ENCODE peak calls at places on chromosomes 11 and 22, in seven cellular contexts. H is activated naive CD8-positive, alpha-beta T cell treated with anti-CD3 and anti-CD28 coated beads, Interleukin-2, amount 50 U/mL, for 24 hours; Y is HepG2; X is CD8-positive, alpha-beta T cell; E is CD4-positive, alpha-beta T cell; P is naive thymus-derived CD8-positive, alpha-beta T cell; M is heart right ventricle. K is an unnamed sample.
A peak's percentile ranks its signal among the peaks of the same experiment; 100 is the strongest.

GRCh38 chr11:85154294-85154693 is 472.9 kb downstream of the DLG2 start:
- ATAC-seq in Y (no peak), M (no peak), E (no peak), P (no peak), X (no peak), H (no peak), K (no peak)

GRCh38 chr11:126359431-126360048 is 4.1 kb downstream of the ST3GAL4 start:
- ATAC-seq in X (no peak), M (peak; percentile 25), H (no peak), Y (no peak), P (no peak), E (no peak), K (no peak)

GRCh38 chr22:16914006-16914405 is 88.8 kb upstream of the XKR3 start:
- ATAC-seq in H (no peak), X (no peak), P (no peak), M (no peak), E (no peak), Y (no peak), K (no peak)

GRCh38 chr11:9681583-9682372 is 17.9 kb downstream of the SWAP70 start:
- ATAC-seq in Y (peak; percentile 100), E (no peak), P (no peak), M (no peak), X (no peak), H (no peak), K (no peak)

GRCh38 chr11:1151366-1152315 is 6.1 kb upstream of the MUC5AC start:
- ATAC-seq in X (no peak), M (peak; percentile 31), Y (peak; percentile 25), P (no peak), H (peak; percentile 4), E (no peak), K (no peak)

GRCh38 chr22:41106122-41106968 is 14.0 kb downstream of the EP300 start:
- ATAC-seq in Y (peak; percentile 84), H (peak; percentile 71), P (peak; percentile 49), M (no peak), X (peak; percentile 40), E (peak; percentile 37), K (peak; percentile 77)

GRCh38 chr11:79030448-79030847 is 410.4 kb downstream of the TENM4 start:
- ATAC-seq in E (no peak), X (no peak), P (no peak), H (no peak), M (no peak), Y (no peak), K (no peak)

GRCh38 chr22:42116848-42117424 is 13.7 kb downstream of the CYP2D6 start:
- ATAC-seq in P (no peak), E (no peak), M (no peak), H (no peak), Y (peak; percentile 30), X (no peak), K (no peak)

GRCh38 chr11:94656968-94657367 is 89.8 kb downstream of the PIWIL4 start:
- ATAC-seq in H (no peak), X (no peak), E (no peak), Y (no peak), M (no peak), P (no peak), K (no peak)

GRCh38 chr22:21591695-21592094 is 24.2 kb downstream of the UBE2L3 start:
- ATAC-seq in M (peak; percentile 76), P (peak; percentile 23), E (no peak), X (no peak), H (no peak), Y (no peak), K (no peak)

GRCh38 chr11:20055312-20055711 is 105.0 kb downstream of the DBX1 start:
- ATAC-seq in Y (no peak), M (peak; percentile 58), H (no peak), E (no peak), P (no peak), X (no peak), K (no peak)

GRCh38 chr11:33358150-33358831 is 101.1 kb downstream of the HIPK3 start:
- ATAC-seq in M (peak; percentile 53), E (no peak), H (no peak), X (no peak), Y (no peak), P (no peak), K (no peak)

GRCh38 chr22:23939017-23939357 is 22.0 kb downstream of the GSTT2B start:
- ATAC-seq in Y (peak; percentile 58), E (no peak), P (no peak), H (no peak), X (no peak), M (no peak), K (no peak)

GRCh38 chr11:34846467-34846866 is 69.7 kb downstream of the APIP start:
- ATAC-seq in Y (no peak), X (no peak), H (no peak), E (no peak), P (no peak), M (no peak), K (no peak)

GRCh38 chr11:125063429-125064043 is 431 bp downstream of the SLC37A2 start:
- ATAC-seq in X (no peak), E (no peak), P (peak; percentile 47), Y (peak; percentile 51), H (peak; percentile 5), M (peak; percentile 40), K (peak; percentile 9)

K was measured in activated T-helper 17 cell treated with anti-CD3 and anti-CD28 coated beads, Interleukin-2, amount 50 U/mL, for 72 hours.